ENCODE peak calls at places on chromosomes 16 and 17, in four cellular contexts. M is CD4-positive, CD25-positive, alpha-beta regulatory T cell; Z is BJ; L is heart left ventricle. G is an unnamed sample.

GRCh38 chr16:28531777-28532744 is 6.7 kb downstream of the NUPR1 start:
- DNase-seq in M (no peak), Z (no peak), L (peak; percentile 73), G (peak; percentile 89)

GRCh38 chr17:81164464-81165245 is 652 bp upstream of the PVALEF start:
- DNase-seq in M (no peak), Z (no peak), L (peak; percentile 7), G (peak; percentile 39)

GRCh38 chr17:82590881-82591539 is 57.2 kb downstream of the WDR45B start:
- DNase-seq in M (no peak), Z (no peak), L (no peak), G (peak; percentile 45)

GRCh38 chr17:82320956-82321927 is 3.8 kb upstream of the CD7 start:
- DNase-seq in M (peak; percentile 72), Z (no peak), L (no peak), G (peak; percentile 65)

GRCh38 chr17:37541880-37542675 is 52.4 kb downstream of the DUSP14 start:
- DNase-seq in M (no peak), Z (no peak), L (no peak), G (no peak)

GRCh38 chr16:51321251-51321650 is 170.2 kb upstream of the SALL1 start:
- DNase-seq in M (no peak), Z (no peak), L (no peak), G (no peak)

GRCh38 chr16:80515374-80515773 is 25.4 kb upstream of the DYNLRB2 start:
- DNase-seq in M (no peak), Z (no peak), L (no peak), G (no peak)

GRCh38 chr16:50183316-50183715 is 30.2 kb downstream of the TENT4B start:
- DNase-seq in M (no peak), Z (no peak), L (no peak), G (no peak)

GRCh38 chr16:79463839-79464238 is 136.7 kb downstream of the MAF start:
- DNase-seq in M (no peak), Z (no peak), L (no peak), G (no peak)

GRCh38 chr16:85211247-85211910 is 99.1 kb upstream of the CIBAR2 start:
- DNase-seq in M (no peak), Z (no peak), L (no peak), G (no peak)

GRCh38 chr17:17351901-17352781 is 49.0 kb downstream of the NT5M start:
- DNase-seq in M (no peak), Z (no peak), L (peak; percentile 75), G (no peak)

GRCh38 chr16:31714899-31715504 is 158.6 kb upstream of the ZNF267 start:
- DNase-seq in M (no peak), Z (no peak), L (no peak), G (no peak)

GRCh38 chr16:51907680-51908079 is 639.3 kb downstream of the TOX3 start:
- DNase-seq in M (no peak), Z (no peak), L (no peak), G (no peak)

GRCh38 chr16:84618428-84619102 is 687 bp upstream of the COTL1 start:
- DNase-seq in M (no peak), Z (peak; percentile 95), L (no peak), G (no peak)

GRCh38 chr17:58666858-58667267 is 25.0 kb downstream of the TEX14 start:
- DNase-seq in M (peak; percentile 17), Z (no peak), L (peak; percentile 88), G (peak; percentile 89)

DNA sequence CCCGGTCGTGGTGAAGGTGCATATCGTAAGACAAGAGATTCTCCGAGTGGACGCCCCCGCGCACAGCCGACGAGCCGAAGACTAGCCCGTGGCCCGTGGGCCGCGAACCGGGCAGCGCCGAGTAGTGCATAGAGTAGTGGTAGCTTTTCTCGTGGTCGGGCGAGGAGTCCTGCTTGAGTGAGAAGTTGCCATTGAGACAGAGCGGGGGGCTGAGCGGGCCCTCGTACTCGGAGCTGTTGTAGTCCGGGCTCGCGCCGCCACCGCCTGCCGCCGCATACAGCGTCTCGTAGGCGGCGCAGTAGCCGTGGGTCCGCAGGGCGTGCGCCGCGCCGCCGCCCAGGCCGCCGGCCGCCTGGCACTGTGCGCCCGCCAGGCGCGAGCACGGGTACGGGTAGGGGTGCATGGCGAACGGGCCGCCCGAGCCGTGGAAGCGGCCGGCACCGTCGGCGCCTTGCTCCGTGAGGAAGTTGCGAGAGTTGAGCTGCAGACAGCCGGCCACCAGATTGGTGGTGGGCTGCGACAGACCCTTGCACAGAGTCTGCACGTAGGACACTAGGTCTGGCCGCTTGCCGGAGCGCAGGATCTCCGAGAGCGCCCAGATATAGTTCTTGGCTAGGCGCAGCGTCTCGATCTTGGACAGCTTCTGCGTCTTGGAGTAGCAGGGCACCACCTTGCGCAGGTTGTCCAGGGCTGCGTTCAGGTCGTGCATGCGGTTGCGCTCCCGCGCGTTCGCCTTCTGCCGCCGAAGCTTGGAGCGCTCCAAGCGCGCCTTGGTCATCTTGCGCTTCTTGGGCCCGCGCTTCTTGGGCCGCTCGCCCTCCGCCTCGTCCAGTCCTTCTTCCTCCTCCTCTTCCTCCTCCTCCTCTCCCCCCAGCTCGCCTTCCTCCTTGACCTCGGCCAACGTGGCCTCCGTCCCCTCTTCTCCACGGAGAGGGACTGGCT is 2.0 kb downstream of the NEUROD2 start:
- DNase-seq in M (no peak), Z (no peak), L (no peak), G (no peak)
- H3K4me3 ChIP-seq in M (no peak overlapping the region), Z (no peak overlapping the region), L (peak overlapping the region; percentile 7), G (peak overlapping the region; percentile 17)

GRCh38 chr17:49024523-49024922 is 27.3 kb downstream of the IGF2BP1 start:
- DNase-seq in M (no peak), Z (no peak), L (no peak), G (no peak)

GRCh38 chr17:49021768-49022103 is 24.6 kb downstream of the IGF2BP1 start:
- DNase-seq in M (no peak), Z (no peak), L (no peak), G (no peak)

GRCh38 chr17:49021095-49021767 is 24.0 kb downstream of the IGF2BP1 start:
- DNase-seq in M (no peak), Z (no peak), L (no peak), G (no peak)

GRCh38 chr17:49020609-49021008 is 23.4 kb downstream of the IGF2BP1 start:
- DNase-seq in M (no peak), Z (no peak), L (no peak), G (no peak)

DNA sequence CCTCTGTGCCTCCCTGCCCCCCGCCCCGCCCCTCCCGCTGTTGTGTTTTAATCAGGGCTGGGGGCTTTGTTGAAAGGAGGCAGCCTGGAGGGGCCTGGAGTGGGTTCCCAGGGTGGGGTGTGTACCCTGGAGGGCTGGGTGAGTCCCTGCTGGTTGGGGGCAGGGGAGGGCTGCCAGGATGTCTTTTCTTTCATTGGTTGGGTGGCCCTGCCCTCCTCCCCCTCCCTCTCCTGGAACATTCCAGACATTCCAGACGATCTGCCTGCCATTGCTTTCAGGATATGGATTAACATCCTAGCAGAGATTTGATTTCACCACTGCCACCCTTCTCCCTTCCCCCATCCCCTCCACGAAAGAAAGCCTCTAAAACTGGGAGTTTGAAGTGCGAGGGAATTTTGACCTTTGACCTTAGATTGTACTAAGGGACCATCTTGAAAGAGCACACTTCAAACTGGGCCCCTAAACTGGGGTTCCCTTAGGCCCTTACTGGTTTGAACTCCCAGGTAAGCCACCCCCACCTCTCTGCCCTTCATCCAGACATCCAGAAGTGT is 25.3 kb downstream of the IGF2BP1 start:
- DNase-seq in M (no peak), Z (no peak), L (no peak), G (no peak)
- H3K4me3 ChIP-seq in M (no peak overlapping the region), Z (no peak overlapping the region), L (no peak overlapping the region), G (no peak overlapping the region)

GRCh38 chr16:65782537-65783290 is 583.8 kb upstream of the CDH5 start:
- DNase-seq in M (no peak), Z (peak; percentile 63), L (no peak), G (no peak)
- H3K4me3 ChIP-seq in M (no peak overlapping the region), Z (no peak overlapping the region), L (no peak overlapping the region), G (no peak overlapping the region)

DNA sequence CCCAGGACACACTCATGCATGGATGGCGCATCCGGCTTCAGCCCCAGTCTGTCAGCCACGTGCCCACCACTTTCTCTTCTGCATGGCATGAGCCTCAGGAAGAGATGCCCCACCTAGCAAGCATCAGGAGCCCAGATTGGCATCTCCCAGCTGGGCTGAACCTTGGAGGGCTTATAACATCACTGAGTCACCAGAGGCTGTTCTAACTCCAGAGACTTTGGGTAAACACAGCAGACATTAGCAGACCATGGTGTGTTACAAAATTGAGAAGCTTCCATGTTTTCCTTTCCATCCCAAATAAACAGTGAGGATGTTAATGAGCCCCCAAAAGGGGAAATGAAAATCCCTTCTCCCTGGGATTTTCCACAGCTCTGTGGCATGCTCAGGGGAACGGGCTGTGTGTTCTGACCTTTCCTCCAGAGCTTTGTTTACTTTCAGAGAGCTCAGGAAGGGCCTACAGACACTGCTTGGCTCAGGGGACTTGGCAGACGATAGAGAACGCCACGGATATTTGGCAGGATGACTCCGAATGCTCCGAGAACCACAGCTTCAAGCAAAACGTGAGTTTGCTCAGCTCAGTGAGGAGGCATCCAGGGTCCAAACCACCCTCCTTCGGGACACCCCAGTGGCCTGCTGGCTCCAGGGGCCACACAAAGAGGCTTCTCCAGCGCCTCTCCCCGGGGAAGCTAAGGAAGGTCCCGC is 16.5 kb downstream of the GLP2R start:
- DNase-seq in M (no peak), Z (peak; percentile 6), L (peak; percentile 44), G (no peak)
- H3K4me3 ChIP-seq in M (no peak overlapping the region), Z (no peak overlapping the region), L (no peak overlapping the region), G (no peak overlapping the region)

GRCh38 chr17:68199837-68200688 is 47.8 kb upstream of the AMZ2 start:
- DNase-seq in M (no peak), Z (no peak), L (no peak), G (no peak)

GRCh38 chr17:68197091-68197996 is 50.5 kb upstream of the AMZ2 start:
- DNase-seq in M (no peak), Z (no peak), L (no peak), G (no peak)

GRCh38 chr17:68198931-68199836 is 48.7 kb upstream of the AMZ2 start:
- DNase-seq in M (peak; percentile 45), Z (no peak), L (no peak), G (no peak)

GRCh38 chr17:68196394-68197090 is 51.3 kb upstream of the AMZ2 start:
- DNase-seq in M (no peak), Z (no peak), L (no peak), G (no peak)

DNA sequence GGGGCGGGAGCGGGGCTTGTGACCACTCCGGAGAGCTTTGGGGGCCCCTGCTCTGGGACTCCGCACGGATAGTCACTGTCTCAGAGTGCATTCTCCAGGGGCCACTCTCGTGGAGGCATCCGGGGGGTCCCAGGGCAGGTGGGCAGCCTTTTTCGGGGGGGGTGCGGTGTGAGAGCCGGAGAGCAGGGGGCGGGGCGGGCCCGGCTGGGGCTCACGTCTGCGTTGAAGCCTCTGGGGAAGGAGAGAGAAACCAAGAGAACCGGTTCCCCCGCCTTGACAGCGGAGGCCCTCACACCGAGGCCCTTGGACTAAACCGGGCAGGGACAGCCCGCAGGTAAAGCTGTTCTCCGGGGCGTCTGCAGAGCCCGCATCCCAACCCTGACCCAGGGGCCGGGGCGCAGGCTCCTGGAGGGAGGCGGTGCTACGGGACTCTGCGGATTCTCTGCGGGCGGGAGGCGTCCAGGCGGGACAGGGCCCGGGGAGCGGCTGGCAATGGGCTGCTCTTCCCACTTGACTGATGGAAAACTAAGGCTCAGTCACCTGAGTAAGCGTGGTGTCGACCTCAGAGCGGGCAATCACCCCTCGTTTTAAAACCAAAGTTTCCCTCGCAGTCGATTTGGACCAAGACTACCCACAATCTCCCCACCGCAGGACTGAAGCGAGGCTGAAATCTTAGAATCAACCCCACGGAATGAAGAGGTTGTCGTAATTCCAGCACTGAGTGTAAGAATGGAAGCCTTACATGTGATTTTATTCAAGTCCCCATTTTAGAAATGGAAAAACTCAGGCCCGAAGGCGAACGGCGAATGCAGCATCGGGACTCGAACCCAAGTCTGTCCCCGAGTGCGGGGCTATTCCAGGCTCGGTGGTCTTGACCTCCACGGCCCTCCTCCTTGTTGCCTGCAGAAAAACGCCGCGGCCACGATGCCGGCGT is 49.6 kb upstream of the AMZ2 start:
- DNase-seq in M (no peak), Z (no peak), L (no peak), G (no peak)
- H3K4me3 ChIP-seq in M (peak overlapping the region; percentile 57), Z (no peak overlapping the region), L (peak overlapping the region; percentile 2), G (peak overlapping the region; percentile 49)

GRCh38 chr17:3004925-3005324 is 58.5 kb downstream of the OR1D5 start:
- DNase-seq in M (no peak), Z (no peak), L (no peak), G (peak; percentile 55)
- H3K4me3 ChIP-seq in M (no peak overlapping the region), Z (no peak overlapping the region), L (no peak overlapping the region), G (no peak overlapping the region)

G was measured in lower lobe of right lung.